ENCODE peak calls at places on chromosomes 3 and 15, in eight cellular contexts. Z is C1 segment of cervical spinal cord, E is NCI-H1092 treated with DMSO at 0.1 percent for 48 hours, F is omental fat pad, B is heart left ventricle, M is pancreas, U is A673, Q is dermis microvascular lymphatic vessel endothelial cell. I is an unnamed sample.

GRCh38 chr15:63677778-63678177 is 80.6 kb downstream of the FBXL22 start:
- DNase-seq in Z (no peak), M (peak), Q (no peak), F (peak), U (no peak), B (peak), E (no peak), I (peak)

GRCh38 chr3:115347737-115348136 is 200.6 kb upstream of the ZBTB20 start:
- DNase-seq in Q (no peak), Z (no peak), F (no peak), E (no peak), M (no peak), B (no peak), U (no peak), I (no peak)

GRCh38 chr15:80710635-80711553 is 15.8 kb downstream of the ABHD17C start:
- DNase-seq in E (no peak), F (no peak), Q (no peak), U (no peak), B (no peak), M (no peak), Z (no peak), I (no peak)

GRCh38 chr15:89383635-89384604 is 49.3 kb upstream of the POLG start:
- DNase-seq in E (peak), Z (no peak), U (peak), B (no peak), M (no peak), F (peak), Q (no peak), I (no peak)

GRCh38 chr15:57382222-57382621 is 5.9 kb downstream of the CGNL1 start:
- DNase-seq in B (no peak), Q (no peak), F (no peak), Z (no peak), E (no peak), U (no peak), M (peak), I (peak)

GRCh38 chr3:183252973-183253363 is at the start of gene B3GNT5:
- DNase-seq in E (no peak), B (no peak), Z (no peak), M (peak), F (no peak), U (no peak), Q (no peak), I (no peak)

GRCh38 chr3:9153763-9154601 is 95.5 kb downstream of the SRGAP3 start:
- DNase-seq in B (no peak), Q (no peak), F (no peak), Z (no peak), E (no peak), M (no peak), U (no peak), I (no peak)

GRCh38 chr15:67361100-67361499 is 106.5 kb downstream of the IQCH start:
- DNase-seq in M (no peak), U (peak), Z (no peak), Q (no peak), B (no peak), F (no peak), E (no peak), I (no peak)

GRCh38 chr15:42800731-42801474 is 64.0 kb upstream of the CDAN1 start:
- DNase-seq in B (no peak), M (no peak), F (no peak), Z (no peak), E (no peak), U (no peak), Q (no peak), I (no peak)

GRCh38 chr15:58951388-58952060 is 18.0 kb upstream of the SLTM start:
- DNase-seq in U (peak), F (no peak), Z (no peak), M (no peak), Q (peak), B (no peak), E (no peak), I (no peak)

GRCh38 chr3:65948833-65949573 is 89.7 kb downstream of the MAGI1 start:
- DNase-seq in F (no peak), M (no peak), Q (no peak), B (no peak), E (no peak), U (no peak), Z (no peak), I (no peak)

GRCh38 chr15:62559049-62559733 is 394.1 kb upstream of the C2CD4B start:
- DNase-seq in E (no peak), M (no peak), Q (no peak), U (no peak), B (no peak), F (no peak), Z (no peak), I (no peak)

GRCh38 chr15:45616901-45617323 is 17.9 kb upstream of the SQOR start:
- DNase-seq in F (no peak), M (no peak), U (no peak), Z (no peak), B (no peak), Q (no peak), E (no peak), I (no peak)